ENCODE peak calls at places on chromosomes 3 and 15, in six cellular contexts. P, M, A, B, J and F are unnamed samples.
A peak's percentile ranks its signal among the peaks of the same experiment; 100 is the strongest.

GRCh38 chr3:136281966-136282554 is 31.9 kb downstream of the PCCB start:
- DNase-seq in A (no peak), J (peak; percentile 26), P (no peak), M (no peak), B (no peak), F (no peak)

GRCh38 chr15:70796516-70797310 is 33.4 kb upstream of the UACA start:
- DNase-seq in B (no peak), A (no peak), P (no peak), J (no peak), M (no peak), F (no peak)

GRCh38 chr3:58696093-58696492 is 29.5 kb upstream of the FAM3D start:
- DNase-seq in M (no peak), J (no peak), P (no peak), A (no peak), B (no peak), F (no peak)

GRCh38 chr3:64505419-64505818 is 182.4 kb downstream of the ADAMTS9 start:
- DNase-seq in M (no peak), P (no peak), A (no peak), B (no peak), J (no peak), F (no peak)

GRCh38 chr15:51706347-51706746 is 25.0 kb downstream of the SCG3 start:
- DNase-seq in A (no peak), P (no peak), B (no peak), J (peak; percentile 17), M (no peak), F (no peak)

GRCh38 chr3:169133178-169134161 is 530.0 kb downstream of the MECOM start:
- DNase-seq in B (no peak), M (no peak), P (no peak), J (peak; percentile 63), A (no peak), F (no peak)

GRCh38 chr15:28273468-28273867 is 48.5 kb downstream of the HERC2 start:
- DNase-seq in J (peak; percentile 52), P (no peak), A (peak; percentile 20), M (no peak), B (no peak), F (no peak)

GRCh38 chr3:143261848-143262247 is 142.3 kb downstream of the CHST2 start:
- DNase-seq in P (no peak), B (no peak), A (no peak), M (no peak), J (no peak), F (no peak)

GRCh38 chr15:69154684-69155083 is 5.8 kb upstream of the GLCE start:
- DNase-seq in A (peak; percentile 18), P (no peak), M (no peak), B (no peak), J (peak; percentile 83), F (no peak)

GRCh38 chr3:69987833-69988232 is 11.7 kb upstream of the SAMMSON start:
- DNase-seq in A (no peak), J (no peak), B (no peak), M (no peak), P (no peak), F (no peak)

GRCh38 chr15:64324513-64324912 is 31.5 kb downstream of the CSNK1G1 start:
- DNase-seq in M (no peak), B (no peak), A (no peak), P (no peak), J (no peak), F (no peak)

GRCh38 chr3:38840987-38841386 is 25.0 kb upstream of the SCN10A start:
- DNase-seq in B (no peak), J (peak; percentile 33), A (no peak), P (no peak), M (no peak), F (no peak)

GRCh38 chr15:31440754-31441298 is 114.2 kb downstream of the KLF13 start:
- DNase-seq in A (no peak), M (peak; percentile 44), J (peak; percentile 44), B (no peak), P (peak; percentile 77), F (no peak)

GRCh38 chr3:90055721-90056120 is 948.3 kb downstream of the EPHA3 start:
- DNase-seq in P (no peak), M (no peak), A (peak; percentile 40), B (no peak), J (peak; percentile 23), F (no peak)

GRCh38 chr15:50265620-50266019 is at the start of gene HDC:
- DNase-seq in P (no peak), B (no peak), M (no peak), A (no peak), J (no peak), F (no peak)

GRCh38 chr15:89201465-89202005 is 19.8 kb downstream of the RLBP1 start:
- DNase-seq in J (no peak), M (no peak), B (no peak), A (no peak), P (no peak), F (no peak)

GRCh38 chr15:64851503-64851840 is 9.8 kb downstream of the PLEKHO2 start:
- DNase-seq in B (no peak), P (no peak), M (no peak), A (no peak), J (peak; percentile 94), F (no peak)

GRCh38 chr3:38314112-38314766 is 32.1 kb downstream of the SLC22A14 start:
- DNase-seq in J (no peak), A (no peak), B (no peak), P (no peak), M (no peak), F (no peak)

GRCh38 chr3:38015485-38015884 is 14.0 kb downstream of the PLCD1 start:
- DNase-seq in M (no peak), P (no peak), A (no peak), J (no peak), B (no peak), F (no peak)

GRCh38 chr15:70088427-70088826 is 9.3 kb downstream of the TLE3 start:
- DNase-seq in A (no peak), P (no peak), J (no peak), B (no peak), M (no peak), F (no peak)

GRCh38 chr15:34038404-34039179 is 412 bp downstream of the AVEN start:
- DNase-seq in A (no peak), B (peak; percentile 54), P (peak; percentile 80), M (peak; percentile 71), J (peak; percentile 82), F (peak; percentile 46)

GRCh38 chr3:124588794-124589193 is 141.5 kb upstream of the UMPS start:
- DNase-seq in M (no peak), B (no peak), J (no peak), P (no peak), A (no peak), F (no peak)

GRCh38 chr15:98347001-98347400 is 301.3 kb upstream of the IGF1R start:
- DNase-seq in J (no peak), A (no peak), M (no peak), P (no peak), B (no peak), F (no peak)

GRCh38 chr15:58324533-58324932 is 107.3 kb upstream of the LIPC start:
- DNase-seq in J (no peak), A (no peak), B (no peak), P (no peak), M (no peak), F (no peak)

GRCh38 chr3:134034005-134034785 is 4.5 kb upstream of the SLCO2A1 start:
- DNase-seq in J (no peak), M (no peak), B (no peak), P (no peak), A (no peak), F (no peak)

GRCh38 chr3:108125550-108126071 is 34.8 kb upstream of the CD47 start:
- DNase-seq in A (no peak), P (no peak), J (no peak), B (peak; percentile 48), M (peak; percentile 64), F (peak; percentile 64)

GRCh38 chr15:96468036-96468435 is 137.5 kb downstream of the NR2F2 start:
- DNase-seq in M (no peak), B (no peak), A (no peak), J (no peak), P (no peak), F (no peak)

GRCh38 chr3:128095222-128095703 is 28.3 kb downstream of the RUVBL1 start:
- DNase-seq in M (peak; percentile 81), P (no peak), A (peak; percentile 58), B (peak; percentile 49), J (peak; percentile 91), F (peak; percentile 33)

GRCh38 chr3:51045006-51045405 is 340.1 kb upstream of the MANF start:
- DNase-seq in A (no peak), P (no peak), J (no peak), M (no peak), B (no peak), F (no peak)